ENCODE peak calls at places on chromosomes 1 and 21, in seven cellular contexts. One of them, this sample, is unnamed.

GRCh38 chr1:179958359-179958758 is 3.7 kb downstream of the CEP350 start:
- DNase-seq in cardiac muscle cell: no peak
- DNase-seq in sigmoid colon: no peak
- DNase-seq in iPS DF 6.9: no peak
- DNase-seq in GM23338: no peak
- DNase-seq in psoas muscle: no peak
- DNase-seq in H1: no peak
- DNase-seq in this sample: no peak

GRCh38 chr21:42216726-42217572 is 2.0 kb upstream of the ABCG1 start:
- DNase-seq in cardiac muscle cell: no peak
- DNase-seq in sigmoid colon: no peak
- DNase-seq in iPS DF 6.9: no peak
- DNase-seq in GM23338: no peak
- DNase-seq in psoas muscle: no peak
- DNase-seq in H1: no peak
- DNase-seq in this sample: peak

GRCh38 chr1:151888972-151889570 is 20.2 kb downstream of the THEM4 start:
- DNase-seq in cardiac muscle cell: no peak
- DNase-seq in sigmoid colon: no peak
- DNase-seq in iPS DF 6.9: no peak
- DNase-seq in GM23338: peak
- DNase-seq in psoas muscle: no peak
- DNase-seq in H1: no peak
- DNase-seq in this sample: no peak

GRCh38 chr1:60280256-60280655 is 206.7 kb upstream of the C1orf87 start:
- DNase-seq in cardiac muscle cell: no peak
- DNase-seq in sigmoid colon: no peak
- DNase-seq in iPS DF 6.9: no peak
- DNase-seq in GM23338: no peak
- DNase-seq in psoas muscle: no peak
- DNase-seq in H1: no peak
- DNase-seq in this sample: peak

GRCh38 chr21:27213328-27213727 is 246.4 kb upstream of the ADAMTS5 start:
- DNase-seq in cardiac muscle cell: peak
- DNase-seq in sigmoid colon: no peak
- DNase-seq in iPS DF 6.9: peak
- DNase-seq in GM23338: peak
- DNase-seq in psoas muscle: no peak
- DNase-seq in H1: no peak
- DNase-seq in this sample: no peak

GRCh38 chr1:113745425-113745824 is 13.9 kb downstream of the PHTF1 start:
- DNase-seq in cardiac muscle cell: no peak
- DNase-seq in sigmoid colon: no peak
- DNase-seq in iPS DF 6.9: no peak
- DNase-seq in GM23338: peak
- DNase-seq in psoas muscle: no peak
- DNase-seq in H1: no peak
- DNase-seq in this sample: no peak

GRCh38 chr1:238558156-238558555 is 667.4 kb upstream of the ZP4 start:
- DNase-seq in cardiac muscle cell: no peak
- DNase-seq in sigmoid colon: no peak
- DNase-seq in iPS DF 6.9: no peak
- DNase-seq in GM23338: no peak
- DNase-seq in psoas muscle: no peak
- DNase-seq in H1: no peak
- DNase-seq in this sample: no peak

GRCh38 chr1:154951901-154952657 is 3.8 kb downstream of the PBXIP1 start:
- DNase-seq in cardiac muscle cell: peak
- DNase-seq in sigmoid colon: no peak
- DNase-seq in iPS DF 6.9: no peak
- DNase-seq in GM23338: no peak
- DNase-seq in psoas muscle: peak
- DNase-seq in H1: no peak
- DNase-seq in this sample: no peak

GRCh38 chr1:11774753-11775152 is 12.8 kb downstream of the C1orf167 start:
- DNase-seq in cardiac muscle cell: no peak
- DNase-seq in sigmoid colon: no peak
- DNase-seq in iPS DF 6.9: no peak
- DNase-seq in GM23338: no peak
- DNase-seq in psoas muscle: no peak
- DNase-seq in H1: no peak
- DNase-seq in this sample: no peak

GRCh38 chr1:226829105-226829504 is 41.3 kb upstream of the PSEN2 start:
- DNase-seq in cardiac muscle cell: no peak
- DNase-seq in sigmoid colon: no peak
- DNase-seq in iPS DF 6.9: no peak
- DNase-seq in GM23338: no peak
- DNase-seq in psoas muscle: no peak
- DNase-seq in H1: no peak
- DNase-seq in this sample: no peak

GRCh38 chr1:237983507-237983906 is 92.8 kb upstream of the ZP4 start:
- DNase-seq in cardiac muscle cell: no peak
- DNase-seq in sigmoid colon: no peak
- DNase-seq in iPS DF 6.9: no peak
- DNase-seq in GM23338: no peak
- DNase-seq in psoas muscle: no peak
- DNase-seq in H1: no peak
- DNase-seq in this sample: no peak

GRCh38 chr21:26888256-26888655 is 43.0 kb upstream of the ADAMTS1 start:
- DNase-seq in cardiac muscle cell: no peak
- DNase-seq in sigmoid colon: no peak
- DNase-seq in iPS DF 6.9: no peak
- DNase-seq in GM23338: no peak
- DNase-seq in psoas muscle: no peak
- DNase-seq in H1: no peak
- DNase-seq in this sample: no peak

GRCh38 chr1:108071601-108072000 is 106.6 kb upstream of the VAV3 start:
- DNase-seq in cardiac muscle cell: no peak
- DNase-seq in sigmoid colon: no peak
- DNase-seq in iPS DF 6.9: no peak
- DNase-seq in GM23338: no peak
- DNase-seq in psoas muscle: no peak
- DNase-seq in H1: no peak
- DNase-seq in this sample: no peak

GRCh38 chr1:219041819-219042218 is 131.9 kb upstream of the LYPLAL1 start:
- DNase-seq in cardiac muscle cell: no peak
- DNase-seq in sigmoid colon: no peak
- DNase-seq in iPS DF 6.9: no peak
- DNase-seq in GM23338: no peak
- DNase-seq in psoas muscle: no peak
- DNase-seq in H1: no peak
- DNase-seq in this sample: no peak

GRCh38 chr1:113146242-113147072 is 73.5 kb downstream of the LRIG2 start:
- DNase-seq in cardiac muscle cell: peak
- DNase-seq in sigmoid colon: no peak
- DNase-seq in iPS DF 6.9: no peak
- DNase-seq in GM23338: no peak
- DNase-seq in psoas muscle: no peak
- DNase-seq in H1: no peak
- DNase-seq in this sample: no peak

GRCh38 chr1:185670187-185670627 is 64.0 kb upstream of the HMCN1 start:
- DNase-seq in cardiac muscle cell: peak
- DNase-seq in sigmoid colon: no peak
- DNase-seq in iPS DF 6.9: no peak
- DNase-seq in GM23338: peak
- DNase-seq in psoas muscle: no peak
- DNase-seq in H1: peak
- DNase-seq in this sample: no peak

GRCh38 chr1:228006793-228007053 is at the start of gene WNT3A:
- DNase-seq in cardiac muscle cell: no peak
- DNase-seq in sigmoid colon: peak
- DNase-seq in iPS DF 6.9: no peak
- DNase-seq in GM23338: no peak
- DNase-seq in psoas muscle: no peak
- DNase-seq in H1: no peak
- DNase-seq in this sample: no peak
- H3K4me3 ChIP-seq in cardiac muscle cell: peak
- H3K4me3 ChIP-seq in sigmoid colon: no peak
- H3K4me3 ChIP-seq in iPS DF 6.9: peak
- H3K4me3 ChIP-seq in GM23338: peak
- H3K4me3 ChIP-seq in psoas muscle: peak
- H3K4me3 ChIP-seq in H1: peak
- H3K4me3 ChIP-seq in this sample: no peak

DNA sequence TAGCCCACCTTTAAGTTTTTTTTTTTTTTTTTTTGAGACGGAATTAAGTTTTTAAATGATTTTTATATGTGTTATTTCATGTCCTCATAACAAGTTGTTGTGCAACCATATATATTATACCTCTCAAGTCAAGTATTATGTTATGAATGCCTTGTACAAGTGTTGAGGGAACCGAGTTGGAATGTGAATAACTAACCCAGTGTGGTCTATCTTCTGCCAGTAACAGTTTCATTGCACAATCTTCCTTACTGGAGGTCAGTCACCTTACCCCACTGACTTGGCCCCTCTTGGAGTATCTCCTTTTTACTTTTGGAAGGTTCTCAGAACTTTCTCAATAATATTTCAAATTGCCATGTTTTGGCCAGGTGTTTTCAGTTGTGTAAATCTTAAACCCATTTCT is 201.9 kb downstream of the CACNA1E start:
- DNase-seq in cardiac muscle cell: no peak
- DNase-seq in sigmoid colon: no peak
- DNase-seq in iPS DF 6.9: no peak
- DNase-seq in GM23338: no peak
- DNase-seq in psoas muscle: no peak
- DNase-seq in H1: no peak
- DNase-seq in this sample: no peak
- H3K4me3 ChIP-seq in cardiac muscle cell: no peak
- H3K4me3 ChIP-seq in sigmoid colon: no peak
- H3K4me3 ChIP-seq in iPS DF 6.9: no peak
- H3K4me3 ChIP-seq in GM23338: no peak
- H3K4me3 ChIP-seq in psoas muscle: no peak
- H3K4me3 ChIP-seq in H1: no peak
- H3K4me3 ChIP-seq in this sample: no peak

DNA sequence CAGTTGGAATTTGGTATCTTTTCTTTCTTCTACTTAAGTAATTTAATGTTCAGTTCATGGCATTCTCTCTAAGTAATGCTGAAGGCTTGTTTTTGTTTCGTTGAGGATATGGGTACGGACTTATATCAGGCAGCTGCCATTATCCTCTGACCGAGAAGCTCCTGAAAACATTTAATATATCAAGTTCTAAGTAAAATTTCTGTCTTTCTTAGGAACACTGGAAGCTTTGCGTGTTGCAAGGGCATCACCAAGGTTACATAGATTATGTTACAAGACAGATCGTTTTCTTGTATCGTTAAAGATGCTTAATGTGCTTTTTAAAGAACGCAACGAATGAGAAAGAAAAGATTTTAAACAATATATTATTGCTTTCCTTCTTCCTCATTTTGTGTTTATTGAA is 1.0 kb upstream of the GALNT2 start:
- DNase-seq in cardiac muscle cell: peak
- DNase-seq in sigmoid colon: no peak
- DNase-seq in iPS DF 6.9: no peak
- DNase-seq in GM23338: no peak
- DNase-seq in psoas muscle: no peak
- DNase-seq in H1: no peak
- DNase-seq in this sample: no peak
- H3K4me3 ChIP-seq in cardiac muscle cell: peak
- H3K4me3 ChIP-seq in sigmoid colon: peak
- H3K4me3 ChIP-seq in iPS DF 6.9: no peak
- H3K4me3 ChIP-seq in GM23338: peak
- H3K4me3 ChIP-seq in psoas muscle: peak
- H3K4me3 ChIP-seq in H1: peak
- H3K4me3 ChIP-seq in this sample: peak

GRCh38 chr1:202202500-202203168 is 9.0 kb downstream of the LGR6 start:
- DNase-seq in cardiac muscle cell: no peak
- DNase-seq in sigmoid colon: no peak
- DNase-seq in iPS DF 6.9: no peak
- DNase-seq in GM23338: no peak
- DNase-seq in psoas muscle: peak
- DNase-seq in H1: no peak
- DNase-seq in this sample: no peak
- H3K4me3 ChIP-seq in cardiac muscle cell: no peak
- H3K4me3 ChIP-seq in sigmoid colon: no peak
- H3K4me3 ChIP-seq in iPS DF 6.9: no peak
- H3K4me3 ChIP-seq in GM23338: no peak
- H3K4me3 ChIP-seq in psoas muscle: no peak
- H3K4me3 ChIP-seq in H1: no peak
- H3K4me3 ChIP-seq in this sample: no peak

GRCh38 chr1:84582802-84583587 is 8.8 kb upstream of the CTBS start:
- DNase-seq in cardiac muscle cell: peak
- DNase-seq in sigmoid colon: no peak
- DNase-seq in iPS DF 6.9: no peak
- DNase-seq in GM23338: no peak
- DNase-seq in psoas muscle: no peak
- DNase-seq in H1: no peak
- DNase-seq in this sample: no peak
- H3K4me3 ChIP-seq in cardiac muscle cell: no peak
- H3K4me3 ChIP-seq in sigmoid colon: no peak
- H3K4me3 ChIP-seq in iPS DF 6.9: no peak
- H3K4me3 ChIP-seq in GM23338: no peak
- H3K4me3 ChIP-seq in psoas muscle: no peak
- H3K4me3 ChIP-seq in H1: no peak
- H3K4me3 ChIP-seq in this sample: no peak

DNA sequence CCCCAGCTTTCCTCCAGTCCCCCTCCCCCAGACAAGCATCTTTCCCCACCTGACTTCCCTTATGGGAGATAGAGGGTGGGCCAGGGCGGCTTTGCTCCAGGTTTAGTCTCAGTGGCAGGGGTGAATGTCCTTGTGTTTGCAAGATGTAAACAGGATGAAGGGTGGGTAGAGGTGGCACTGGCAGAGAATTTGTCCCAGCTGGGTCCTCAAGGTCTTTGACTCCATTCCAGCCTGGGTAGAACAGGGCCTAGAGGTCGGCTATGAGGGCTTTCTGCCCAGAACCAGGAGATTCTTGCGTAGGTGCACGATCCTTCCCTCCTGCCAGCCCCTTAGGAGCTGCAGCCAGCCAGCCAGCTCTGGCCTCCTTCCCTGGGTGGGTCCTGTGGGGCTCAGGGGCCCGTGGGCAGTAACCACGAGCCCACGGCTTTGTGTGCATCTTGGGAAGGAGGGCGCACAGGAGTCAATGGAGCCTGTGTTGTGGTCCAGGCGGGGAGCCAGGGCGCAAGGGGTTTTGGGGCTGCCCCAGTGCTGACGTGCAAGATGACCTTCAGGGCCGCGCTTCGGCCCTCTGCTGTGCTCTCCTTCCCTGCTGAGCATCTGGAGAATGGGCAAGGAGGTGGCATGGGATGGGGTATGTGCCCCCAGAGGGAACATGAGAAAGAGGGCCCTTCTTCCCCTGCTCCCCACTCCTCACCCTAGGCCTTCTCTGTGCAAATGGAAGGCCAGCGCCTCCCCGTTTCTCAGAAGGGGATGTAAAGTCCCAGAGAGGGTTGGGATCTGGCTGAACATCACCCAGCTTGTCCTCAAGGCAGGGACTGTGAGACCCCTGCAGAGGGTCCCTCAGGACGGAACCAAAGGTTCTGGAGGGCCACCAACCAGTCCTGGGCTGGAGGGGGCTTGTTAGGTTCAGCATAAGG is 15.7 kb downstream of the POU3F1 start:
- DNase-seq in cardiac muscle cell: no peak
- DNase-seq in sigmoid colon: no peak
- DNase-seq in iPS DF 6.9: no peak
- DNase-seq in GM23338: no peak
- DNase-seq in psoas muscle: no peak
- DNase-seq in H1: no peak
- DNase-seq in this sample: peak
- H3K4me3 ChIP-seq in cardiac muscle cell: no peak
- H3K4me3 ChIP-seq in sigmoid colon: no peak
- H3K4me3 ChIP-seq in iPS DF 6.9: no peak
- H3K4me3 ChIP-seq in GM23338: no peak
- H3K4me3 ChIP-seq in psoas muscle: no peak
- H3K4me3 ChIP-seq in H1: no peak
- H3K4me3 ChIP-seq in this sample: no peak

GRCh38 chr1:27937524-27937836 is 2.7 kb downstream of the SMPDL3B start:
- DNase-seq in cardiac muscle cell: no peak
- DNase-seq in sigmoid colon: no peak
- DNase-seq in iPS DF 6.9: no peak
- DNase-seq in GM23338: no peak
- DNase-seq in psoas muscle: no peak
- DNase-seq in H1: no peak
- DNase-seq in this sample: no peak
- H3K4me3 ChIP-seq in cardiac muscle cell: no peak
- H3K4me3 ChIP-seq in sigmoid colon: no peak
- H3K4me3 ChIP-seq in iPS DF 6.9: no peak
- H3K4me3 ChIP-seq in GM23338: peak
- H3K4me3 ChIP-seq in psoas muscle: no peak
- H3K4me3 ChIP-seq in H1: peak
- H3K4me3 ChIP-seq in this sample: no peak

This sample was measured in pancreas.